ENCODE peak calls at places on chromosome 9, in eight cellular contexts. V, S, O, C, J, A, D and N are unnamed samples.

GRCh38 chr9:133710661-133711427 is 27.3 kb downstream of the SARDH start:
- DNase-seq in S (no peak), J (no peak), C (no peak), O (no peak), A (peak), D (no peak), V (no peak), N (no peak)

GRCh38 chr9:115327441-115328122 is 209.6 kb upstream of the TNC start:
- DNase-seq in J (no peak), V (no peak), C (no peak), A (no peak), S (no peak), O (no peak), D (no peak), N (no peak)

GRCh38 chr9:72428329-72428728 is 63.3 kb upstream of the ZFAND5 start:
- DNase-seq in J (no peak), A (no peak), C (peak), S (no peak), D (no peak), O (no peak), V (peak), N (no peak)

GRCh38 chr9:134065720-134066419 is 2.0 kb downstream of the BRD3 start:
- DNase-seq in A (peak), J (no peak), C (peak), V (peak), S (peak), O (no peak), D (no peak), N (peak)

GRCh38 chr9:6433405-6433804 is 20.4 kb downstream of the UHRF2 start:
- DNase-seq in O (no peak), D (no peak), V (peak), A (no peak), S (no peak), J (no peak), C (peak), N (no peak)

GRCh38 chr9:138082918-138083636 is 205.5 kb downstream of the CACNA1B start:
- DNase-seq in J (no peak), S (no peak), V (no peak), C (no peak), A (peak), O (no peak), D (no peak), N (no peak)

GRCh38 chr9:114968710-114969109 is 38.3 kb upstream of the TNFSF8 start:
- DNase-seq in C (peak), V (peak), A (no peak), D (no peak), J (no peak), O (no peak), S (peak), N (no peak)

GRCh38 chr9:113511047-113511521 is 47.6 kb downstream of the RGS3 start:
- DNase-seq in S (no peak), V (no peak), J (peak), C (no peak), A (no peak), O (no peak), D (no peak), N (no peak)

GRCh38 chr9:107355394-107355793 is 72.3 kb downstream of the RAD23B start:
- DNase-seq in J (no peak), S (no peak), V (no peak), D (no peak), A (no peak), O (no peak), C (no peak), N (no peak)

GRCh38 chr9:76529667-76530066 is 70.7 kb downstream of the GCNT1 start:
- DNase-seq in C (no peak), A (no peak), S (no peak), J (no peak), V (no peak), D (no peak), O (no peak), N (no peak)

GRCh38 chr9:107388890-107389289 is 100.7 kb downstream of the KLF4 start:
- DNase-seq in S (no peak), O (no peak), V (no peak), D (no peak), A (no peak), J (peak), C (no peak), N (no peak)

GRCh38 chr9:137029058-137029922 is 1.3 kb upstream of the ABCA2 start:
- DNase-seq in C (peak), O (peak), J (peak), D (peak), A (peak), V (peak), S (peak), N (no peak)

GRCh38 chr9:36991516-36992134 is 42.4 kb downstream of the PAX5 start:
- DNase-seq in V (peak), J (no peak), C (peak), S (no peak), A (peak), O (no peak), D (no peak), N (peak)

GRCh38 chr9:134186471-134187109 is 22.2 kb upstream of the RNU6ATAC start:
- DNase-seq in D (peak), A (peak), C (peak), V (no peak), S (no peak), J (no peak), O (no peak), N (no peak)

GRCh38 chr9:136902259-136902821 is 16.0 kb downstream of the TRAF2 start:
- DNase-seq in V (peak), D (peak), C (no peak), J (peak), A (peak), O (peak), S (peak), N (no peak)

DNA sequence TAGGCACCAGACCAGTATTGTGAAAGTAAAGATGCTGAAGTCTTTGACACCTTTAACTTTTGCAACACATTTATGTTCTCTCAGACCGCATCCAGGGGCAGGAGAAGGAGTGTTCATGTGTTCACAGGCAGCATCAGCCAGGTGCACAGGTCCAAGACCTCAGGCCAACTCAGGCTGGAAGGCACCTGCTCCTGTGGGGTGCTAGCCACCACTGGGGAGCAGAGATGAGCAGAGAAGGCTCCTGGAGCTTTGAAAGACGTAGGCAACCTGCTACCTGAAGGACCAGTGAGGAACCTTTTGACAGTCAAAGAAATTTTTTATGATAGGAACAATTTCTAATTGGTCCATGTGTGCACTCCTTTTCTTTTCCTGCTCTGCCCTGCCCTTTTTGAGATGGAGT is 35.6 kb downstream of the DAPK1 start:
- DNase-seq in O (no peak), A (no peak), V (no peak), J (no peak), S (no peak), C (no peak), D (no peak), N (no peak)
- TF ChIP-seq CTCF in O (no peak), A (no peak), V (no peak), J (no peak), S (no peak), C (no peak), D (no peak), N (no peak)

GRCh38 chr9:19473605-19474004 is 64.8 kb downstream of the ACER2 start:
- DNase-seq in C (no peak), D (no peak), J (no peak), O (no peak), A (no peak), V (no peak), S (no peak), N (no peak)

GRCh38 chr9:19470981-19471650 is 62.3 kb downstream of the ACER2 start:
- DNase-seq in A (peak), V (peak), S (no peak), J (no peak), O (no peak), D (no peak), C (peak), N (no peak)

GRCh38 chr9:19466268-19466639 is 57.4 kb downstream of the ACER2 start:
- DNase-seq in C (no peak), V (no peak), A (no peak), O (no peak), D (no peak), S (no peak), J (no peak), N (no peak)

GRCh38 chr9:19470567-19470966 is 61.8 kb downstream of the ACER2 start:
- DNase-seq in V (no peak), A (no peak), C (no peak), J (no peak), S (no peak), O (no peak), D (no peak), N (no peak)

DNA sequence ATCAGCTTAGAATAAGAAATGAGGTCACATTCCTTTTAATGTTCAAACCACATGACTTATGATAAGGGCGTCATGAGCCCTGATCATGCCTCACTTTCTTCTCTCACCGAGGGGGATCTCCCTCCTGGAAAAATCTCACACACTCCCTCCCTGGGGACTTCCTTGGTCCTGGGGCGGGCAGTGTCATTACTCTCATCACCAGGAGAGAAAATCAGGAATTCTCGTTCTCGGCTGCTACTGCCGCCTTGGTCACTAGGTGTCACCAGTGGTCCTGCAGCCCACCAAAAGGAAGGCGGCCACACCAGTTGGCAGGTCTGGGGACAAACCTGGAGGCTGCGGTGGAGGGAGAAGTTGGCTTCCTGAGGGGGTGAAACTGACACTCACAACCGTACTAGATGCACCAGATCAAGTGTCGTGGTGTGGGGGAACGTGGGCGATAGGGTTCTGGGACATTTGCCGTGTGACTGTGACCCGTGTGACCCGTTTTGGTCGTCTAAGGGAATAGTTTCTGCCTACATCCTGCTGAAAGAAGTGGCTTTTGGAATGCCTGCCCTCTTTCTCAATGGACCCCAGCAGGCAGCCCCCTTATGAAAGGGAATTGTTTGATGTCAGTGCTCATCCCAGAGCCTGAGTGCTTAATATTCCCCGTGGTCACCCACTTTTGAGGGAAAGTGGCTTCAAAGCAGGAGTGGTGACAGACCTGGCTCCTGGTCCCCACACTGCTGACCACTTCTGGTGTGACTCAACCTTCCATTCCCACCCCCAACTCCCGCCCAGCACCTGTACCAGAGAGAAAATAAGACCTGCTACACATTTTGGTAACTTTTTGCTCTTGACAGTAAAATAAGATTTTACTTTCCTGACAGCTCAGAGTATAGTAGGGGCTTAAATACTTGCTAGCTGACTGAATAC is 63.2 kb downstream of the ACER2 start:
- DNase-seq in S (peak), V (peak), J (peak), O (peak), D (peak), A (peak), C (peak), N (peak)
- TF ChIP-seq CTCF in S (peak), V (peak), J (peak), O (peak), D (peak), A (peak), C (peak), N (peak)

GRCh38 chr9:3788211-3788610 is 262.4 kb upstream of the RFX3 start:
- DNase-seq in A (no peak), S (no peak), V (no peak), D (no peak), J (no peak), C (no peak), O (no peak), N (no peak)

GRCh38 chr9:3793363-3793762 is 267.6 kb upstream of the RFX3 start:
- DNase-seq in D (no peak), A (no peak), C (no peak), O (no peak), V (no peak), S (no peak), J (no peak), N (no peak)

DNA sequence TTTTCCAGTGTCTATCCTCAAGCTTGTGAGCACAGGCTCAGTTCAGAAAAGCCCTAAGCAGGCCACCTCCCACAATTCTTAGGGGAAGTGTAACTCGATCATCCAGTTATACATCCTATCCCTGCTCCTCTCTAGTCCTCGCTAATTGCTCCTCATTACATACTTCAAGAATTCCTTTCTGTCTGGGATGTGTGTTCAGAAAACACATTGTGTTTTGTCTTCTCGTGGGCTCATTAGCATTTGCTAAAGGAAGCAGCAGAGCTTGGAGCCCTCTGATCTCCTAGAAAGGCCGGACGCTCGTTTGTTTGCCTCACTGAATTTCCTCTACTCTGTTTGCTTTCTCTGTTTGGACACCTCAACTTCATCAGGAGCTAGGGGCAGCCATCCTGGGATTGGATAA is 268.2 kb upstream of the RFX3 start:
- DNase-seq in V (peak), O (no peak), D (no peak), J (no peak), S (peak), A (no peak), C (peak), N (no peak)
- TF ChIP-seq CTCF in V (no peak), O (no peak), D (no peak), J (no peak), S (no peak), A (no peak), C (no peak), N (no peak)

DNA sequence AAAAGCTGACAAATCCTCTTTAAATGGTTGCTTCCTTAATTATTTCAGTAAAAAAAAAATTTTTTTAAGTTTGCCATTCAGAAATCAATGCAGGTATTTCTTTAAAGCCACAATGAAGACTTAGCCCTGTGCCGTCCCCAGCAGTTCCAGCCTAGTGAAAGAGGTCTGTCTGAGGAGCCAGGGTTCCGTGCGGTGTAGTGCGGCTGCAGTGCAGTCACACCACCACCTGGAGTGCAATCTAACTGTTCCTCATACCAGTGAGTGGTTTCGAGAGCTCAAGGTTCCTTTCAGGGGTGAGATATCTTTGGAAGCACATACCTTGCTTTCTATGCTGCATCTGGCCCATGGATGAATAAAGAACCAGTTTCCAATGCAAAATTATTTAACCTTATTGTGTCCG is 87.5 kb downstream of the FANCC start:
- DNase-seq in C (no peak), V (no peak), D (no peak), A (no peak), S (peak), J (no peak), O (no peak), N (no peak)
- TF ChIP-seq CTCF in C (no peak), V (no peak), D (no peak), A (no peak), S (no peak), J (no peak), O (no peak), N (no peak)

DNA sequence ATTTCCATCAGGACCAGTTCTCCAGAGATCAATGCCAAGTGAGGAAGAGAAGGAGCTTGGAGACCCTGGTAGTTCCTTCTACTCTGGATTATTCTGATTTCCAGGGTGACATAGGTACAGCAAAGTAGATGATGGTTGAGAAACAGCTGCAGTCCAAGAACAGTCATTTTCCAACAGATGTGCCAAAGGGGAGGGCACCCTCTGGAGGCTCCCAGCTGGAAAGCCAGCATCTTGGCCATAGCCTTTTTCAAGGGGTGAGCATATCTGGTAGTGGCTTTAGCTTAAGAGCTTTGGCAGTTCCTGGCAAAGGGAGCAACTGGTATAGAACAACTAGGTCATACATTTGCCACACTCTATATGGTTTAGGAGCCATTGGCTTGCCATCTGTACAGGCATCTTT is 492.7 kb downstream of the RASEF start:
- DNase-seq in O (no peak), J (no peak), S (no peak), A (no peak), D (no peak), C (peak), V (no peak), N (no peak)
- TF ChIP-seq CTCF in O (no peak), J (no peak), S (peak), A (no peak), D (no peak), C (peak), V (no peak), N (no peak)

GRCh38 chr9:126599047-126599650 is 14.6 kb upstream of the LMX1B start:
- DNase-seq in O (no peak), V (no peak), A (no peak), S (no peak), D (no peak), C (no peak), J (no peak), N (no peak)
- TF ChIP-seq CTCF in O (no peak), V (no peak), A (no peak), S (peak), D (no peak), C (no peak), J (no peak), N (peak)